ENCODE peak calls at places on chromosomes 11 and 22, in nine cellular contexts. One of them, this sample, is unnamed.

GRCh38 chr11:130652671-130653335 is 204.4 kb downstream of the ADAMTS15 start:
- DNase-seq in HFFc6: no peak
- DNase-seq in coronary artery: peak
- DNase-seq in RWPE1: no peak
- DNase-seq in GM10248: no peak
- DNase-seq in heart left ventricle: peak
- DNase-seq in endothelial cell: no peak
- DNase-seq in mesothelial cell of epicardium: no peak
- DNase-seq in neural crest cell: no peak
- DNase-seq in this sample: no peak

GRCh38 chr11:19607656-19608360 is 104.8 kb upstream of the NAV2 start:
- DNase-seq in heart left ventricle: no peak
- DNase-seq in neural crest cell: no peak
- DNase-seq in HFFc6: no peak
- DNase-seq in RWPE1: no peak
- DNase-seq in coronary artery: no peak
- DNase-seq in GM10248: no peak
- DNase-seq in endothelial cell: no peak
- DNase-seq in mesothelial cell of epicardium: no peak
- DNase-seq in this sample: no peak

GRCh38 chr11:130162733-130163132 is 3.2 kb downstream of the ST14 start:
- DNase-seq in heart left ventricle: peak
- DNase-seq in coronary artery: no peak
- DNase-seq in GM10248: no peak
- DNase-seq in neural crest cell: no peak
- DNase-seq in HFFc6: no peak
- DNase-seq in mesothelial cell of epicardium: no peak
- DNase-seq in RWPE1: peak
- DNase-seq in endothelial cell: no peak
- DNase-seq in this sample: no peak

GRCh38 chr11:76269247-76269646 is 62.9 kb upstream of the WNT11 start:
- DNase-seq in mesothelial cell of epicardium: no peak
- DNase-seq in endothelial cell: no peak
- DNase-seq in RWPE1: no peak
- DNase-seq in heart left ventricle: peak
- DNase-seq in neural crest cell: no peak
- DNase-seq in coronary artery: no peak
- DNase-seq in HFFc6: no peak
- DNase-seq in GM10248: no peak
- DNase-seq in this sample: no peak

GRCh38 chr22:23240639-23241389 is 60.5 kb downstream of the BCR start:
- DNase-seq in mesothelial cell of epicardium: no peak
- DNase-seq in coronary artery: no peak
- DNase-seq in heart left ventricle: peak
- DNase-seq in neural crest cell: no peak
- DNase-seq in HFFc6: no peak
- DNase-seq in endothelial cell: no peak
- DNase-seq in RWPE1: no peak
- DNase-seq in GM10248: no peak
- DNase-seq in this sample: peak

GRCh38 chr11:124898711-124899110 is 1.0 kb upstream of the ROBO4 start:
- DNase-seq in HFFc6: no peak
- DNase-seq in GM10248: no peak
- DNase-seq in heart left ventricle: peak
- DNase-seq in mesothelial cell of epicardium: peak
- DNase-seq in endothelial cell: peak
- DNase-seq in RWPE1: peak
- DNase-seq in coronary artery: peak
- DNase-seq in neural crest cell: no peak
- DNase-seq in this sample: no peak

GRCh38 chr11:56093008-56093407 is at the start of gene OR8I2:
- DNase-seq in RWPE1: no peak
- DNase-seq in endothelial cell: no peak
- DNase-seq in mesothelial cell of epicardium: no peak
- DNase-seq in HFFc6: no peak
- DNase-seq in heart left ventricle: no peak
- DNase-seq in GM10248: no peak
- DNase-seq in coronary artery: no peak
- DNase-seq in neural crest cell: no peak
- DNase-seq in this sample: no peak

GRCh38 chr11:1827095-1827797 is 7.5 kb upstream of the SYT8 start:
- DNase-seq in HFFc6: peak
- DNase-seq in mesothelial cell of epicardium: peak
- DNase-seq in heart left ventricle: peak
- DNase-seq in endothelial cell: no peak
- DNase-seq in neural crest cell: no peak
- DNase-seq in GM10248: no peak
- DNase-seq in coronary artery: peak
- DNase-seq in RWPE1: peak
- DNase-seq in this sample: peak

GRCh38 chr11:26331911-26332571 is at the start of gene ANO3:
- DNase-seq in GM10248: peak
- DNase-seq in RWPE1: peak
- DNase-seq in coronary artery: no peak
- DNase-seq in heart left ventricle: peak
- DNase-seq in HFFc6: peak
- DNase-seq in mesothelial cell of epicardium: peak
- DNase-seq in neural crest cell: peak
- DNase-seq in endothelial cell: peak
- DNase-seq in this sample: peak

GRCh38 chr11:44789466-44789865 is 62.7 kb downstream of the TSPAN18 start:
- DNase-seq in endothelial cell: no peak
- DNase-seq in GM10248: no peak
- DNase-seq in neural crest cell: no peak
- DNase-seq in HFFc6: no peak
- DNase-seq in heart left ventricle: no peak
- DNase-seq in mesothelial cell of epicardium: no peak
- DNase-seq in RWPE1: no peak
- DNase-seq in coronary artery: no peak
- DNase-seq in this sample: no peak

GRCh38 chr11:76561245-76561644 is 109.3 kb downstream of the LRRC32 start:
- DNase-seq in HFFc6: no peak
- DNase-seq in RWPE1: no peak
- DNase-seq in endothelial cell: no peak
- DNase-seq in coronary artery: no peak
- DNase-seq in GM10248: no peak
- DNase-seq in heart left ventricle: no peak
- DNase-seq in neural crest cell: no peak
- DNase-seq in mesothelial cell of epicardium: no peak
- DNase-seq in this sample: no peak

GRCh38 chr22:24427500-24428164 is at the start of gene ADORA2A:
- DNase-seq in neural crest cell: no peak
- DNase-seq in HFFc6: no peak
- DNase-seq in endothelial cell: no peak
- DNase-seq in coronary artery: no peak
- DNase-seq in heart left ventricle: peak
- DNase-seq in mesothelial cell of epicardium: no peak
- DNase-seq in GM10248: peak
- DNase-seq in RWPE1: no peak
- DNase-seq in this sample: no peak

GRCh38 chr11:120040136-120040840 is 97.6 kb downstream of the TRIM29 start:
- DNase-seq in coronary artery: peak
- DNase-seq in endothelial cell: no peak
- DNase-seq in heart left ventricle: no peak
- DNase-seq in mesothelial cell of epicardium: peak
- DNase-seq in HFFc6: no peak
- DNase-seq in RWPE1: no peak
- DNase-seq in GM10248: no peak
- DNase-seq in neural crest cell: no peak
- DNase-seq in this sample: no peak

GRCh38 chr11:24264868-24265267 is 232.0 kb upstream of the LUZP2 start:
- DNase-seq in coronary artery: no peak
- DNase-seq in GM10248: no peak
- DNase-seq in endothelial cell: no peak
- DNase-seq in heart left ventricle: no peak
- DNase-seq in neural crest cell: no peak
- DNase-seq in HFFc6: no peak
- DNase-seq in mesothelial cell of epicardium: no peak
- DNase-seq in RWPE1: no peak
- DNase-seq in this sample: no peak

GRCh38 chr22:40889116-40889515 is 27.2 kb upstream of the DNAJB7 start:
- DNase-seq in mesothelial cell of epicardium: no peak
- DNase-seq in RWPE1: no peak
- DNase-seq in coronary artery: no peak
- DNase-seq in HFFc6: no peak
- DNase-seq in GM10248: no peak
- DNase-seq in endothelial cell: no peak
- DNase-seq in heart left ventricle: no peak
- DNase-seq in neural crest cell: no peak
- DNase-seq in this sample: no peak

GRCh38 chr11:62708423-62709261 is 1.2 kb downstream of the GNG3 start:
- DNase-seq in mesothelial cell of epicardium: peak
- DNase-seq in endothelial cell: peak
- DNase-seq in GM10248: no peak
- DNase-seq in coronary artery: no peak
- DNase-seq in heart left ventricle: no peak
- DNase-seq in neural crest cell: no peak
- DNase-seq in RWPE1: no peak
- DNase-seq in HFFc6: no peak
- DNase-seq in this sample: no peak

GRCh38 chr11:662689-663274 is 25.7 kb downstream of the DRD4 start:
- DNase-seq in coronary artery: no peak
- DNase-seq in HFFc6: peak
- DNase-seq in mesothelial cell of epicardium: no peak
- DNase-seq in endothelial cell: peak
- DNase-seq in GM10248: peak
- DNase-seq in heart left ventricle: peak
- DNase-seq in RWPE1: peak
- DNase-seq in neural crest cell: peak
- DNase-seq in this sample: peak
- TF ChIP-seq CTCF in coronary artery: peak
- TF ChIP-seq CTCF in HFFc6: peak
- TF ChIP-seq CTCF in mesothelial cell of epicardium: peak
- TF ChIP-seq CTCF in endothelial cell: peak
- TF ChIP-seq CTCF in GM10248: peak
- TF ChIP-seq CTCF in heart left ventricle: peak
- TF ChIP-seq CTCF in RWPE1: peak
- TF ChIP-seq CTCF in neural crest cell: peak
- TF ChIP-seq CTCF in this sample: peak

DNA sequence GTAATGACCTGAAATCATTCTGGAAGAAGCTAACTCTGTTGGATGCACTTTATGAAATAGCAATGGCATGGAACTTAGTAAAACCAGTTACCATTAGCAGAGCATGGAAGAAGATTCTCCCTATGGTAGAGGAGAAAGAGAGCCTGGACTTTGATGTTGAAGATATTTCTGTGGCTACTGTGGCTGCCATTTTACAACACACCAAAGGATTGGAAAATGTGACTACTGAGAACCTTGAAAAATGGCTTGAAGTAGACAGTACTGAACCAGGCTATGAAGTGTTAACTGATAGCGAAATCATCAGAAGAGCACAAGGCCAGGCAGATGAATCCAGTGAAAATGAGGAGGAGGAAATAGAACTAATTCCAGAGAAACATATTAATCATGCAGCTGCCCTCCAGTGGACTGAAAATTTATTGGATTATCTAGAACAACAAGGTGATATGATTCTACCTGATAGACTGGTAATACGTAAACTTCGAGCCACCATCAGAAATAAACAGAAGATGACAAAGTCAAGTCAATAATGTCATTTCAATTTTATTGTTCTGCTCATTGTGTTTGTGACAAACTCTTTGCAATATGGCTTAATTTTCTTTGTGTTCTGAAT is 2.0 kb downstream of the JRKL start:
- DNase-seq in RWPE1: no peak
- DNase-seq in neural crest cell: no peak
- DNase-seq in mesothelial cell of epicardium: no peak
- DNase-seq in HFFc6: no peak
- DNase-seq in coronary artery: no peak
- DNase-seq in GM10248: no peak
- DNase-seq in endothelial cell: no peak
- DNase-seq in heart left ventricle: no peak
- DNase-seq in this sample: no peak
- TF ChIP-seq CTCF in RWPE1: no peak
- TF ChIP-seq CTCF in neural crest cell: no peak
- TF ChIP-seq CTCF in mesothelial cell of epicardium: no peak
- TF ChIP-seq CTCF in HFFc6: peak
- TF ChIP-seq CTCF in coronary artery: no peak
- TF ChIP-seq CTCF in GM10248: no peak
- TF ChIP-seq CTCF in endothelial cell: no peak
- TF ChIP-seq CTCF in heart left ventricle: no peak
- TF ChIP-seq CTCF in this sample: no peak

DNA sequence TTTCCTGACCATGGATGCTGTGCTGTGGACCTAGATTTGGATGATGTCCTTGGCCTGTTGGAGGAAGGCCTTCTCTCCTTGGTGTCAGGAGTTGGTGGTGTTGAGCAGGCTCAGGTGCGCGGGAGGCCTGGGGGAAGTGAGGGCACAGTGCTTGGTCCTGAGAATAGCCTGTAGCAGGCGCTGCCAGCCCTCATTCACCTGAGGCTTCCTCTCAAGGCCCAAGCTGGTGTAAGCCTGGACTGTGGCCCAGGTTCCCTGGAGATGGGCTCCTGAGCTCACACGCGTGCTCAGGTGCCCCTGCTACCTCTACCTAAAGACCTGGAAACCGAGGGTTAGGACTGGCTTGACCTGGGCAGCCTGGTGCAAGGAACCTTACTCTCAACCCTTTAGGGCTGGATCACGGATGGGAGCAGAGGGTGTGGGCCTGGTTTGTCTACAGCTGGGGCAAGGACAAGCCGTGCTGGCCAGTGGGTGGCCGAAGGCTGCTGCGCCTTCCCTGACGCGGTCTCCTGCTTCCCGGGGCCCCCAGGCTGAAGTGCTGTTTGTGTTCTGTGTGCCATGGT is 7.8 kb upstream of the GRAMD4 start:
- DNase-seq in neural crest cell: no peak
- DNase-seq in RWPE1: no peak
- DNase-seq in HFFc6: no peak
- DNase-seq in coronary artery: no peak
- DNase-seq in GM10248: no peak
- DNase-seq in heart left ventricle: no peak
- DNase-seq in endothelial cell: no peak
- DNase-seq in mesothelial cell of epicardium: no peak
- DNase-seq in this sample: no peak
- TF ChIP-seq CTCF in neural crest cell: no peak
- TF ChIP-seq CTCF in RWPE1: no peak
- TF ChIP-seq CTCF in HFFc6: no peak
- TF ChIP-seq CTCF in coronary artery: no peak
- TF ChIP-seq CTCF in GM10248: no peak
- TF ChIP-seq CTCF in heart left ventricle: no peak
- TF ChIP-seq CTCF in endothelial cell: no peak
- TF ChIP-seq CTCF in mesothelial cell of epicardium: no peak
- TF ChIP-seq CTCF in this sample: no peak

GRCh38 chr11:3051435-3052108 is 5.7 kb downstream of the CARS1 start:
- DNase-seq in endothelial cell: no peak
- DNase-seq in neural crest cell: no peak
- DNase-seq in coronary artery: no peak
- DNase-seq in mesothelial cell of epicardium: no peak
- DNase-seq in GM10248: no peak
- DNase-seq in HFFc6: no peak
- DNase-seq in RWPE1: no peak
- DNase-seq in heart left ventricle: no peak
- DNase-seq in this sample: no peak
- TF ChIP-seq CTCF in endothelial cell: no peak
- TF ChIP-seq CTCF in neural crest cell: peak
- TF ChIP-seq CTCF in coronary artery: no peak
- TF ChIP-seq CTCF in mesothelial cell of epicardium: no peak
- TF ChIP-seq CTCF in GM10248: no peak
- TF ChIP-seq CTCF in HFFc6: peak
- TF ChIP-seq CTCF in RWPE1: no peak
- TF ChIP-seq CTCF in heart left ventricle: no peak
- TF ChIP-seq CTCF in this sample: no peak

This sample was measured in Calu3.